ENCODE peak calls at places on chromosomes 3 and 15, in eight cellular contexts. One of them, this sample, is unnamed.

GRCh38 chr3:45537960-45538640 is 56.5 kb upstream of the LIMD1 start:
- DNase-seq in Kasumi-1: peak
- DNase-seq in AG04450: no peak
- DNase-seq in natural killer cell: no peak
- DNase-seq in GM19239: no peak
- DNase-seq in stimulated activated CD4-positive, alpha-beta T cell treated with anti-CD3 and anti-CD28 coated beads, TNF-alpha, amount 100 ng/mL, for 4 hours: no peak
- DNase-seq in LHCN-M2: no peak
- DNase-seq in fibroblast of mammary gland: peak
- DNase-seq in this sample: peak

GRCh38 chr3:139286825-139287224 is 57.0 kb upstream of the MRPS22 start:
- DNase-seq in GM19239: no peak
- DNase-seq in AG04450: no peak
- DNase-seq in natural killer cell: no peak
- DNase-seq in LHCN-M2: no peak
- DNase-seq in stimulated activated CD4-positive, alpha-beta T cell treated with anti-CD3 and anti-CD28 coated beads, TNF-alpha, amount 100 ng/mL, for 4 hours: no peak
- DNase-seq in Kasumi-1: no peak
- DNase-seq in fibroblast of mammary gland: no peak
- DNase-seq in this sample: no peak

GRCh38 chr15:63417721-63418120 is 36.1 kb upstream of the CA12 start:
- DNase-seq in fibroblast of mammary gland: no peak
- DNase-seq in Kasumi-1: no peak
- DNase-seq in AG04450: no peak
- DNase-seq in GM19239: no peak
- DNase-seq in LHCN-M2: no peak
- DNase-seq in stimulated activated CD4-positive, alpha-beta T cell treated with anti-CD3 and anti-CD28 coated beads, TNF-alpha, amount 100 ng/mL, for 4 hours: no peak
- DNase-seq in natural killer cell: no peak
- DNase-seq in this sample: no peak

GRCh38 chr3:182862159-182862860 is 69.0 kb downstream of the ATP11B start:
- DNase-seq in stimulated activated CD4-positive, alpha-beta T cell treated with anti-CD3 and anti-CD28 coated beads, TNF-alpha, amount 100 ng/mL, for 4 hours: no peak
- DNase-seq in natural killer cell: no peak
- DNase-seq in LHCN-M2: no peak
- DNase-seq in GM19239: no peak
- DNase-seq in AG04450: no peak
- DNase-seq in Kasumi-1: no peak
- DNase-seq in fibroblast of mammary gland: no peak
- DNase-seq in this sample: no peak

GRCh38 chr3:137460944-137461343 is 303.2 kb upstream of the SOX14 start:
- DNase-seq in LHCN-M2: no peak
- DNase-seq in Kasumi-1: no peak
- DNase-seq in fibroblast of mammary gland: no peak
- DNase-seq in AG04450: no peak
- DNase-seq in natural killer cell: no peak
- DNase-seq in stimulated activated CD4-positive, alpha-beta T cell treated with anti-CD3 and anti-CD28 coated beads, TNF-alpha, amount 100 ng/mL, for 4 hours: no peak
- DNase-seq in GM19239: no peak
- DNase-seq in this sample: no peak

GRCh38 chr3:40843208-40843624 is 318.5 kb downstream of the ZNF621 start:
- DNase-seq in natural killer cell: no peak
- DNase-seq in stimulated activated CD4-positive, alpha-beta T cell treated with anti-CD3 and anti-CD28 coated beads, TNF-alpha, amount 100 ng/mL, for 4 hours: no peak
- DNase-seq in GM19239: no peak
- DNase-seq in AG04450: no peak
- DNase-seq in Kasumi-1: no peak
- DNase-seq in fibroblast of mammary gland: no peak
- DNase-seq in LHCN-M2: no peak
- DNase-seq in this sample: no peak

GRCh38 chr3:107429330-107430181 is 52.3 kb downstream of the CCDC54 start:
- DNase-seq in fibroblast of mammary gland: peak
- DNase-seq in AG04450: peak
- DNase-seq in LHCN-M2: peak
- DNase-seq in GM19239: peak
- DNase-seq in Kasumi-1: peak
- DNase-seq in natural killer cell: peak
- DNase-seq in stimulated activated CD4-positive, alpha-beta T cell treated with anti-CD3 and anti-CD28 coated beads, TNF-alpha, amount 100 ng/mL, for 4 hours: peak
- DNase-seq in this sample: peak

GRCh38 chr3:48565591-48566400 is 2.2 kb upstream of the UCN2 start:
- DNase-seq in stimulated activated CD4-positive, alpha-beta T cell treated with anti-CD3 and anti-CD28 coated beads, TNF-alpha, amount 100 ng/mL, for 4 hours: no peak
- DNase-seq in LHCN-M2: peak
- DNase-seq in AG04450: no peak
- DNase-seq in Kasumi-1: peak
- DNase-seq in natural killer cell: no peak
- DNase-seq in fibroblast of mammary gland: peak
- DNase-seq in GM19239: no peak
- DNase-seq in this sample: no peak

GRCh38 chr15:81777546-81777945 is 268.3 kb downstream of the MEX3B start:
- DNase-seq in fibroblast of mammary gland: no peak
- DNase-seq in Kasumi-1: no peak
- DNase-seq in GM19239: no peak
- DNase-seq in AG04450: no peak
- DNase-seq in LHCN-M2: no peak
- DNase-seq in natural killer cell: no peak
- DNase-seq in stimulated activated CD4-positive, alpha-beta T cell treated with anti-CD3 and anti-CD28 coated beads, TNF-alpha, amount 100 ng/mL, for 4 hours: no peak
- DNase-seq in this sample: no peak

GRCh38 chr3:60948488-60948887 is 302.8 kb downstream of the FHIT start:
- DNase-seq in stimulated activated CD4-positive, alpha-beta T cell treated with anti-CD3 and anti-CD28 coated beads, TNF-alpha, amount 100 ng/mL, for 4 hours: no peak
- DNase-seq in GM19239: no peak
- DNase-seq in Kasumi-1: peak
- DNase-seq in AG04450: no peak
- DNase-seq in fibroblast of mammary gland: peak
- DNase-seq in LHCN-M2: no peak
- DNase-seq in natural killer cell: no peak
- DNase-seq in this sample: no peak

GRCh38 chr15:33296856-33297255 is 13.9 kb upstream of the RYR3 start:
- DNase-seq in AG04450: no peak
- DNase-seq in natural killer cell: no peak
- DNase-seq in LHCN-M2: no peak
- DNase-seq in GM19239: no peak
- DNase-seq in Kasumi-1: no peak
- DNase-seq in stimulated activated CD4-positive, alpha-beta T cell treated with anti-CD3 and anti-CD28 coated beads, TNF-alpha, amount 100 ng/mL, for 4 hours: no peak
- DNase-seq in fibroblast of mammary gland: peak
- DNase-seq in this sample: no peak

GRCh38 chr15:25173241-25174028 is 218.6 kb downstream of the SNRPN start:
- DNase-seq in GM19239: no peak
- DNase-seq in fibroblast of mammary gland: no peak
- DNase-seq in AG04450: no peak
- DNase-seq in natural killer cell: no peak
- DNase-seq in LHCN-M2: no peak
- DNase-seq in Kasumi-1: no peak
- DNase-seq in stimulated activated CD4-positive, alpha-beta T cell treated with anti-CD3 and anti-CD28 coated beads, TNF-alpha, amount 100 ng/mL, for 4 hours: no peak
- DNase-seq in this sample: no peak

GRCh38 chr15:33580526-33580925 is 269.8 kb downstream of the RYR3 start:
- DNase-seq in GM19239: no peak
- DNase-seq in AG04450: no peak
- DNase-seq in stimulated activated CD4-positive, alpha-beta T cell treated with anti-CD3 and anti-CD28 coated beads, TNF-alpha, amount 100 ng/mL, for 4 hours: no peak
- DNase-seq in Kasumi-1: no peak
- DNase-seq in fibroblast of mammary gland: peak
- DNase-seq in natural killer cell: no peak
- DNase-seq in LHCN-M2: peak
- DNase-seq in this sample: no peak

GRCh38 chr3:125055165-125055912 is 458 bp downstream of the HEG1 start:
- DNase-seq in GM19239: peak
- DNase-seq in fibroblast of mammary gland: no peak
- DNase-seq in LHCN-M2: no peak
- DNase-seq in stimulated activated CD4-positive, alpha-beta T cell treated with anti-CD3 and anti-CD28 coated beads, TNF-alpha, amount 100 ng/mL, for 4 hours: no peak
- DNase-seq in Kasumi-1: no peak
- DNase-seq in natural killer cell: no peak
- DNase-seq in AG04450: no peak
- DNase-seq in this sample: no peak

GRCh38 chr15:70902105-70902504 is 9.5 kb downstream of the LRRC49 start:
- DNase-seq in Kasumi-1: no peak
- DNase-seq in stimulated activated CD4-positive, alpha-beta T cell treated with anti-CD3 and anti-CD28 coated beads, TNF-alpha, amount 100 ng/mL, for 4 hours: no peak
- DNase-seq in AG04450: peak
- DNase-seq in LHCN-M2: peak
- DNase-seq in natural killer cell: no peak
- DNase-seq in GM19239: no peak
- DNase-seq in fibroblast of mammary gland: peak
- DNase-seq in this sample: no peak

GRCh38 chr3:66236281-66236680 is 15.5 kb downstream of the SLC25A26 start:
- DNase-seq in LHCN-M2: peak
- DNase-seq in natural killer cell: no peak
- DNase-seq in fibroblast of mammary gland: peak
- DNase-seq in GM19239: no peak
- DNase-seq in Kasumi-1: peak
- DNase-seq in AG04450: no peak
- DNase-seq in stimulated activated CD4-positive, alpha-beta T cell treated with anti-CD3 and anti-CD28 coated beads, TNF-alpha, amount 100 ng/mL, for 4 hours: no peak
- DNase-seq in this sample: no peak

GRCh38 chr3:69785769-69786311 is 46.6 kb downstream of the MITF start:
- DNase-seq in LHCN-M2: no peak
- DNase-seq in AG04450: no peak
- DNase-seq in stimulated activated CD4-positive, alpha-beta T cell treated with anti-CD3 and anti-CD28 coated beads, TNF-alpha, amount 100 ng/mL, for 4 hours: no peak
- DNase-seq in natural killer cell: no peak
- DNase-seq in Kasumi-1: no peak
- DNase-seq in fibroblast of mammary gland: no peak
- DNase-seq in GM19239: no peak
- DNase-seq in this sample: no peak

GRCh38 chr3:186509423-186509822 is 34.8 kb downstream of the CRYGS start:
- DNase-seq in fibroblast of mammary gland: no peak
- DNase-seq in Kasumi-1: no peak
- DNase-seq in LHCN-M2: no peak
- DNase-seq in stimulated activated CD4-positive, alpha-beta T cell treated with anti-CD3 and anti-CD28 coated beads, TNF-alpha, amount 100 ng/mL, for 4 hours: no peak
- DNase-seq in natural killer cell: no peak
- DNase-seq in GM19239: no peak
- DNase-seq in AG04450: no peak
- DNase-seq in this sample: no peak

GRCh38 chr3:149375824-149376196 is 1.6 kb downstream of the TM4SF1 start:
- DNase-seq in natural killer cell: no peak
- DNase-seq in Kasumi-1: no peak
- DNase-seq in stimulated activated CD4-positive, alpha-beta T cell treated with anti-CD3 and anti-CD28 coated beads, TNF-alpha, amount 100 ng/mL, for 4 hours: no peak
- DNase-seq in GM19239: no peak
- DNase-seq in AG04450: no peak
- DNase-seq in LHCN-M2: no peak
- DNase-seq in fibroblast of mammary gland: no peak
- DNase-seq in this sample: no peak

GRCh38 chr15:79515628-79516027 is 83.5 kb downstream of the MINAR1 start:
- DNase-seq in LHCN-M2: no peak
- DNase-seq in GM19239: no peak
- DNase-seq in fibroblast of mammary gland: no peak
- DNase-seq in AG04450: no peak
- DNase-seq in Kasumi-1: no peak
- DNase-seq in natural killer cell: no peak
- DNase-seq in stimulated activated CD4-positive, alpha-beta T cell treated with anti-CD3 and anti-CD28 coated beads, TNF-alpha, amount 100 ng/mL, for 4 hours: no peak
- DNase-seq in this sample: no peak

GRCh38 chr15:29913528-29914135 is 91.4 kb upstream of the TJP1 start:
- DNase-seq in GM19239: no peak
- DNase-seq in stimulated activated CD4-positive, alpha-beta T cell treated with anti-CD3 and anti-CD28 coated beads, TNF-alpha, amount 100 ng/mL, for 4 hours: no peak
- DNase-seq in fibroblast of mammary gland: peak
- DNase-seq in natural killer cell: no peak
- DNase-seq in LHCN-M2: peak
- DNase-seq in AG04450: no peak
- DNase-seq in Kasumi-1: no peak
- DNase-seq in this sample: no peak

GRCh38 chr3:112319516-112320276 is 13.3 kb upstream of the CD200 start:
- DNase-seq in GM19239: no peak
- DNase-seq in LHCN-M2: no peak
- DNase-seq in AG04450: no peak
- DNase-seq in stimulated activated CD4-positive, alpha-beta T cell treated with anti-CD3 and anti-CD28 coated beads, TNF-alpha, amount 100 ng/mL, for 4 hours: no peak
- DNase-seq in fibroblast of mammary gland: no peak
- DNase-seq in natural killer cell: no peak
- DNase-seq in Kasumi-1: no peak
- DNase-seq in this sample: no peak

GRCh38 chr15:76342382-76343201 is 6.0 kb downstream of the ISL2 start:
- DNase-seq in fibroblast of mammary gland: no peak
- DNase-seq in GM19239: no peak
- DNase-seq in Kasumi-1: no peak
- DNase-seq in LHCN-M2: no peak
- DNase-seq in AG04450: no peak
- DNase-seq in stimulated activated CD4-positive, alpha-beta T cell treated with anti-CD3 and anti-CD28 coated beads, TNF-alpha, amount 100 ng/mL, for 4 hours: no peak
- DNase-seq in natural killer cell: no peak
- DNase-seq in this sample: no peak

GRCh38 chr3:5219216-5219615 is 31.7 kb downstream of the EDEM1 start:
- DNase-seq in stimulated activated CD4-positive, alpha-beta T cell treated with anti-CD3 and anti-CD28 coated beads, TNF-alpha, amount 100 ng/mL, for 4 hours: no peak
- DNase-seq in LHCN-M2: no peak
- DNase-seq in fibroblast of mammary gland: no peak
- DNase-seq in GM19239: no peak
- DNase-seq in AG04450: no peak
- DNase-seq in Kasumi-1: no peak
- DNase-seq in natural killer cell: no peak
- DNase-seq in this sample: no peak

GRCh38 chr15:57171414-57171813 is 204.9 kb upstream of the CGNL1 start:
- DNase-seq in natural killer cell: no peak
- DNase-seq in LHCN-M2: no peak
- DNase-seq in stimulated activated CD4-positive, alpha-beta T cell treated with anti-CD3 and anti-CD28 coated beads, TNF-alpha, amount 100 ng/mL, for 4 hours: no peak
- DNase-seq in GM19239: no peak
- DNase-seq in fibroblast of mammary gland: peak
- DNase-seq in AG04450: no peak
- DNase-seq in Kasumi-1: no peak
- DNase-seq in this sample: no peak

GRCh38 chr3:161560006-161560637 is 63.5 kb downstream of the OTOL1 start:
- DNase-seq in LHCN-M2: peak
- DNase-seq in Kasumi-1: peak
- DNase-seq in GM19239: no peak
- DNase-seq in natural killer cell: no peak
- DNase-seq in stimulated activated CD4-positive, alpha-beta T cell treated with anti-CD3 and anti-CD28 coated beads, TNF-alpha, amount 100 ng/mL, for 4 hours: no peak
- DNase-seq in AG04450: no peak
- DNase-seq in fibroblast of mammary gland: peak
- DNase-seq in this sample: peak

GRCh38 chr3:121431717-121432517 is 113.9 kb downstream of the POLQ start:
- DNase-seq in natural killer cell: no peak
- DNase-seq in AG04450: peak
- DNase-seq in Kasumi-1: peak
- DNase-seq in stimulated activated CD4-positive, alpha-beta T cell treated with anti-CD3 and anti-CD28 coated beads, TNF-alpha, amount 100 ng/mL, for 4 hours: peak
- DNase-seq in LHCN-M2: peak
- DNase-seq in fibroblast of mammary gland: peak
- DNase-seq in GM19239: peak
- DNase-seq in this sample: peak

GRCh38 chr15:77144492-77145070 is 73.7 kb upstream of the TSPAN3 start:
- DNase-seq in GM19239: no peak
- DNase-seq in Kasumi-1: no peak
- DNase-seq in AG04450: peak
- DNase-seq in natural killer cell: no peak
- DNase-seq in fibroblast of mammary gland: peak
- DNase-seq in stimulated activated CD4-positive, alpha-beta T cell treated with anti-CD3 and anti-CD28 coated beads, TNF-alpha, amount 100 ng/mL, for 4 hours: no peak
- DNase-seq in LHCN-M2: peak
- DNase-seq in this sample: no peak

GRCh38 chr15:62296756-62297507 is 131.8 kb upstream of the C2CD4B start:
- DNase-seq in natural killer cell: no peak
- DNase-seq in GM19239: no peak
- DNase-seq in stimulated activated CD4-positive, alpha-beta T cell treated with anti-CD3 and anti-CD28 coated beads, TNF-alpha, amount 100 ng/mL, for 4 hours: no peak
- DNase-seq in fibroblast of mammary gland: no peak
- DNase-seq in AG04450: no peak
- DNase-seq in Kasumi-1: no peak
- DNase-seq in LHCN-M2: no peak
- DNase-seq in this sample: no peak

GRCh38 chr15:31082771-31083393 is 18.6 kb downstream of the TRPM1 start:
- DNase-seq in natural killer cell: no peak
- DNase-seq in stimulated activated CD4-positive, alpha-beta T cell treated with anti-CD3 and anti-CD28 coated beads, TNF-alpha, amount 100 ng/mL, for 4 hours: no peak
- DNase-seq in LHCN-M2: no peak
- DNase-seq in Kasumi-1: no peak
- DNase-seq in GM19239: no peak
- DNase-seq in AG04450: no peak
- DNase-seq in fibroblast of mammary gland: no peak
- DNase-seq in this sample: no peak

GRCh38 chr15:65189102-65189740 is 4.1 kb upstream of the CLPX start:
- DNase-seq in natural killer cell: no peak
- DNase-seq in Kasumi-1: peak
- DNase-seq in GM19239: no peak
- DNase-seq in AG04450: no peak
- DNase-seq in LHCN-M2: peak
- DNase-seq in stimulated activated CD4-positive, alpha-beta T cell treated with anti-CD3 and anti-CD28 coated beads, TNF-alpha, amount 100 ng/mL, for 4 hours: no peak
- DNase-seq in fibroblast of mammary gland: peak
- DNase-seq in this sample: peak

GRCh38 chr3:39126532-39127071 is 19.1 kb downstream of the TTC21A start:
- DNase-seq in fibroblast of mammary gland: peak
- DNase-seq in natural killer cell: no peak
- DNase-seq in stimulated activated CD4-positive, alpha-beta T cell treated with anti-CD3 and anti-CD28 coated beads, TNF-alpha, amount 100 ng/mL, for 4 hours: no peak
- DNase-seq in LHCN-M2: peak
- DNase-seq in AG04450: no peak
- DNase-seq in Kasumi-1: peak
- DNase-seq in GM19239: no peak
- DNase-seq in this sample: peak

GRCh38 chr15:41695750-41696436 is 35.7 kb downstream of the MGA start:
- DNase-seq in GM19239: peak
- DNase-seq in fibroblast of mammary gland: peak
- DNase-seq in Kasumi-1: peak
- DNase-seq in LHCN-M2: peak
- DNase-seq in stimulated activated CD4-positive, alpha-beta T cell treated with anti-CD3 and anti-CD28 coated beads, TNF-alpha, amount 100 ng/mL, for 4 hours: peak
- DNase-seq in natural killer cell: no peak
- DNase-seq in AG04450: peak
- DNase-seq in this sample: peak

GRCh38 chr3:40745381-40746106 is 220.8 kb downstream of the ZNF621 start:
- DNase-seq in natural killer cell: no peak
- DNase-seq in AG04450: no peak
- DNase-seq in LHCN-M2: peak
- DNase-seq in Kasumi-1: no peak
- DNase-seq in stimulated activated CD4-positive, alpha-beta T cell treated with anti-CD3 and anti-CD28 coated beads, TNF-alpha, amount 100 ng/mL, for 4 hours: no peak
- DNase-seq in fibroblast of mammary gland: peak
- DNase-seq in GM19239: no peak
- DNase-seq in this sample: no peak